ENCODE peak calls at places on chromosome 6, in seven cellular contexts. One of them, this sample, is unnamed.

GRCh38 chr6:118768904-118769325 is 117.5 kb upstream of the CEP85L start:
- DNase-seq in AG08396: no peak
- DNase-seq in GM12865: no peak
- DNase-seq in NCI-H774: no peak
- DNase-seq in posterior cingulate gyrus: no peak
- DNase-seq in activated T-helper 1 cell treated with anti-CD3 and anti-CD28 coated beads, Interleukin-12 subunit alpha, Interleukin-12 subunit beta, Interleukin-2, Interleukin-4 antibody, amounts not matched to agents 30 ng/mL and 10 ng/mL and 1 ng/mL, durations not matched to agents 14 hours and 24 hours and 36 hours: peak
- DNase-seq in B cell: no peak
- DNase-seq in this sample: no peak

GRCh38 chr6:73774311-73774766 is 78.3 kb downstream of the CD109 start:
- DNase-seq in AG08396: peak
- DNase-seq in activated T-helper 1 cell treated with anti-CD3 and anti-CD28 coated beads, Interleukin-12 subunit alpha, Interleukin-12 subunit beta, Interleukin-2, Interleukin-4 antibody, amounts not matched to agents 30 ng/mL and 10 ng/mL and 1 ng/mL, durations not matched to agents 14 hours and 24 hours and 36 hours: no peak
- DNase-seq in NCI-H774: no peak
- DNase-seq in posterior cingulate gyrus: no peak
- DNase-seq in B cell: no peak
- DNase-seq in GM12865: peak
- DNase-seq in this sample: peak

GRCh38 chr6:74942130-74942529 is 263.7 kb downstream of the COL12A1 start:
- DNase-seq in GM12865: no peak
- DNase-seq in posterior cingulate gyrus: no peak
- DNase-seq in NCI-H774: no peak
- DNase-seq in B cell: no peak
- DNase-seq in activated T-helper 1 cell treated with anti-CD3 and anti-CD28 coated beads, Interleukin-12 subunit alpha, Interleukin-12 subunit beta, Interleukin-2, Interleukin-4 antibody, amounts not matched to agents 30 ng/mL and 10 ng/mL and 1 ng/mL, durations not matched to agents 14 hours and 24 hours and 36 hours: no peak
- DNase-seq in AG08396: no peak
- DNase-seq in this sample: no peak

GRCh38 chr6:165181951-165182414 is 127.4 kb downstream of the C6orf118 start:
- DNase-seq in posterior cingulate gyrus: no peak
- DNase-seq in AG08396: no peak
- DNase-seq in NCI-H774: no peak
- DNase-seq in B cell: no peak
- DNase-seq in GM12865: no peak
- DNase-seq in activated T-helper 1 cell treated with anti-CD3 and anti-CD28 coated beads, Interleukin-12 subunit alpha, Interleukin-12 subunit beta, Interleukin-2, Interleukin-4 antibody, amounts not matched to agents 30 ng/mL and 10 ng/mL and 1 ng/mL, durations not matched to agents 14 hours and 24 hours and 36 hours: no peak
- DNase-seq in this sample: peak

GRCh38 chr6:21527731-21528130 is 65.8 kb upstream of the SOX4 start:
- DNase-seq in posterior cingulate gyrus: no peak
- DNase-seq in AG08396: no peak
- DNase-seq in GM12865: no peak
- DNase-seq in activated T-helper 1 cell treated with anti-CD3 and anti-CD28 coated beads, Interleukin-12 subunit alpha, Interleukin-12 subunit beta, Interleukin-2, Interleukin-4 antibody, amounts not matched to agents 30 ng/mL and 10 ng/mL and 1 ng/mL, durations not matched to agents 14 hours and 24 hours and 36 hours: no peak
- DNase-seq in NCI-H774: no peak
- DNase-seq in B cell: no peak
- DNase-seq in this sample: no peak

GRCh38 chr6:4636881-4637224 is 139.4 kb upstream of the CDYL start:
- DNase-seq in B cell: no peak
- DNase-seq in GM12865: no peak
- DNase-seq in activated T-helper 1 cell treated with anti-CD3 and anti-CD28 coated beads, Interleukin-12 subunit alpha, Interleukin-12 subunit beta, Interleukin-2, Interleukin-4 antibody, amounts not matched to agents 30 ng/mL and 10 ng/mL and 1 ng/mL, durations not matched to agents 14 hours and 24 hours and 36 hours: no peak
- DNase-seq in AG08396: no peak
- DNase-seq in posterior cingulate gyrus: no peak
- DNase-seq in NCI-H774: no peak
- DNase-seq in this sample: no peak

GRCh38 chr6:32163559-32164258 is 686 bp upstream of the EGFL8 start:
- DNase-seq in activated T-helper 1 cell treated with anti-CD3 and anti-CD28 coated beads, Interleukin-12 subunit alpha, Interleukin-12 subunit beta, Interleukin-2, Interleukin-4 antibody, amounts not matched to agents 30 ng/mL and 10 ng/mL and 1 ng/mL, durations not matched to agents 14 hours and 24 hours and 36 hours: no peak
- DNase-seq in posterior cingulate gyrus: no peak
- DNase-seq in B cell: no peak
- DNase-seq in AG08396: no peak
- DNase-seq in GM12865: no peak
- DNase-seq in NCI-H774: no peak
- DNase-seq in this sample: no peak

GRCh38 chr6:136508701-136509387 is 41.4 kb downstream of the MAP7 start:
- DNase-seq in GM12865: no peak
- DNase-seq in AG08396: no peak
- DNase-seq in B cell: no peak
- DNase-seq in posterior cingulate gyrus: no peak
- DNase-seq in activated T-helper 1 cell treated with anti-CD3 and anti-CD28 coated beads, Interleukin-12 subunit alpha, Interleukin-12 subunit beta, Interleukin-2, Interleukin-4 antibody, amounts not matched to agents 30 ng/mL and 10 ng/mL and 1 ng/mL, durations not matched to agents 14 hours and 24 hours and 36 hours: no peak
- DNase-seq in NCI-H774: no peak
- DNase-seq in this sample: no peak

GRCh38 chr6:101393291-101394251 is at the start of gene GRIK2:
- DNase-seq in activated T-helper 1 cell treated with anti-CD3 and anti-CD28 coated beads, Interleukin-12 subunit alpha, Interleukin-12 subunit beta, Interleukin-2, Interleukin-4 antibody, amounts not matched to agents 30 ng/mL and 10 ng/mL and 1 ng/mL, durations not matched to agents 14 hours and 24 hours and 36 hours: no peak
- DNase-seq in B cell: no peak
- DNase-seq in posterior cingulate gyrus: peak
- DNase-seq in AG08396: peak
- DNase-seq in NCI-H774: peak
- DNase-seq in GM12865: peak
- DNase-seq in this sample: peak